ENCODE peak calls at places on chromosome 6, in five cellular contexts. L is activated T-helper 1 cell treated with Interleukin-2 at 50 U/mL for 16 hours, O is DMS153, X is NCI-H1694 treated with DMSO at 0.1 percent for 48 hours, P is LoVo. V is an unnamed sample.

GRCh38 chr6:121482004-121482693 is 46.7 kb downstream of the GJA1 start:
- DNase-seq in L (no peak), O (no peak), X (no peak), P (no peak), V (peak; percentile 16)

GRCh38 chr6:36986704-36987047 is 680 bp upstream of the MTCH1 start:
- DNase-seq in L (no peak), O (no peak), X (no peak), P (no peak), V (peak; percentile 11)

GRCh38 chr6:24599686-24600399 is 46.1 kb downstream of the KIAA0319 start:
- DNase-seq in L (no peak), O (no peak), X (no peak), P (no peak), V (no peak)

GRCh38 chr6:27156874-27157460 is 90.5 kb upstream of the PRSS16 start:
- DNase-seq in L (no peak), O (no peak), X (no peak), P (no peak), V (no peak)

GRCh38 chr6:166640342-166641043 is 13.4 kb upstream of the RPS6KA2 start:
- DNase-seq in L (no peak), O (no peak), X (no peak), P (no peak), V (no peak)

GRCh38 chr6:9128970-9129369 is 693.6 kb upstream of the SLC35B3 start:
- DNase-seq in L (no peak), O (no peak), X (no peak), P (no peak), V (no peak)

GRCh38 chr6:122994256-122994655 is 1.8 kb upstream of the CLVS2 start:
- DNase-seq in L (no peak), O (no peak), X (no peak), P (no peak), V (no peak)

GRCh38 chr6:47476794-47477496 is 644 bp upstream of the CD2AP start:
- DNase-seq in L (no peak), O (no peak), X (peak; percentile 46), P (peak; percentile 16), V (no peak)

GRCh38 chr6:109687271-109687721 is 3.7 kb downstream of the AK9 start:
- DNase-seq in L (no peak), O (no peak), X (no peak), P (peak; percentile 53), V (no peak)

GRCh38 chr6:35581633-35582032 is 68.9 kb upstream of the TULP1 start:
- DNase-seq in L (no peak), O (peak; percentile 12), X (no peak), P (no peak), V (no peak)

V was measured in SW480.